ENCODE peak calls at places on chromosomes 1 and 21, in seven cellular contexts. J is naive thymus-derived CD4-positive, alpha-beta T cell; B is smooth muscle cell of the brain vasculature; C is astrocyte of the spinal cord; X is stimulated activated effector memory CD8-positive, alpha-beta T cell treated with anti-CD3 and anti-CD28 coated beads, Interleukin-12 subunit alpha, Interleukin-12 subunit beta, amount 100 ng/mL, for 72 hours; G is non-pigmented ciliary epithelial cell; O is stimulated activated CD8-positive, alpha-beta memory T cell treated with anti-CD3 and anti-CD28 coated beads, Interleukin-4, amount 100 ng/mL, for 48 hours. I is an unnamed sample.

GRCh38 chr1:147389532-147390184 is 147.2 kb downstream of the CHD1L start:
- DNase-seq in J (peak; percentile 16), B (peak; percentile 21), C (peak; percentile 59), X (no peak), G (peak; percentile 18), O (no peak), I (peak; percentile 87)

GRCh38 chr1:230292739-230293720 is 133.1 kb downstream of the PGBD5 start:
- DNase-seq in J (no peak), B (no peak), C (no peak), X (no peak), G (no peak), O (no peak), I (no peak)

GRCh38 chr1:53285969-53286760 is 41.7 kb downstream of the LRP8 start:
- DNase-seq in J (no peak), B (no peak), C (no peak), X (no peak), G (no peak), O (no peak), I (no peak)

GRCh38 chr1:107865627-107866026 is 99.4 kb downstream of the VAV3 start:
- DNase-seq in J (no peak), B (no peak), C (no peak), X (no peak), G (no peak), O (no peak), I (no peak)

GRCh38 chr1:68121536-68121935 is 71.1 kb upstream of the DIRAS3 start:
- DNase-seq in J (no peak), B (no peak), C (peak; percentile 66), X (no peak), G (peak; percentile 45), O (no peak), I (no peak)

GRCh38 chr1:25028910-25029599 is 99.0 kb upstream of the RUNX3 start:
- DNase-seq in J (no peak), B (no peak), C (no peak), X (no peak), G (no peak), O (peak; percentile 76), I (no peak)

GRCh38 chr1:58888776-58889341 is 105.0 kb upstream of the JUN start:
- DNase-seq in J (no peak), B (no peak), C (no peak), X (no peak), G (no peak), O (no peak), I (no peak)

GRCh38 chr1:20725189-20726106 is 7.1 kb downstream of the SH2D5 start:
- DNase-seq in J (no peak), B (no peak), C (peak; percentile 53), X (no peak), G (no peak), O (peak; percentile 19), I (no peak)

GRCh38 chr1:17661546-17662157 is 93.5 kb upstream of the ACTL8 start:
- DNase-seq in J (peak; percentile 36), B (peak; percentile 40), C (peak; percentile 46), X (peak; percentile 42), G (peak; percentile 10), O (peak; percentile 83), I (peak; percentile 72)

GRCh38 chr21:27369234-27369633 is 402.3 kb upstream of the ADAMTS5 start:
- DNase-seq in J (no peak), B (no peak), C (no peak), X (no peak), G (no peak), O (no peak), I (no peak)

GRCh38 chr1:234765181-234765580 is 155.2 kb upstream of the IRF2BP2 start:
- DNase-seq in J (no peak), B (no peak), C (no peak), X (no peak), G (no peak), O (no peak), I (no peak)

GRCh38 chr1:177591155-177591554 is 378.7 kb downstream of the SEC16B start:
- DNase-seq in J (no peak), B (no peak), C (no peak), X (no peak), G (no peak), O (no peak), I (no peak)

GRCh38 chr1:232016636-232017035 is 390.0 kb downstream of the DISC1 start:
- DNase-seq in J (no peak), B (no peak), C (peak; percentile 16), X (no peak), G (no peak), O (no peak), I (no peak)

GRCh38 chr1:198220428-198220827 is 63.6 kb downstream of the NEK7 start:
- DNase-seq in J (no peak), B (peak; percentile 62), C (peak; percentile 95), X (no peak), G (peak; percentile 70), O (no peak), I (no peak)

GRCh38 chr1:235758931-235759330 is 107.8 kb downstream of the LYST start:
- DNase-seq in J (no peak), B (no peak), C (no peak), X (no peak), G (peak; percentile 5), O (no peak), I (peak; percentile 36)

GRCh38 chr1:117561551-117561950 is 44.3 kb upstream of the TENT5C start:
- DNase-seq in J (no peak), B (no peak), C (no peak), X (no peak), G (no peak), O (no peak), I (no peak)

GRCh38 chr1:20076223-20076622 is 6.2 kb downstream of the PLA2G5 start:
- DNase-seq in J (no peak), B (no peak), C (no peak), X (no peak), G (no peak), O (no peak), I (no peak)

GRCh38 chr1:75630004-75630403 is 19.1 kb upstream of the SLC44A5 start:
- DNase-seq in J (no peak), B (no peak), C (no peak), X (no peak), G (no peak), O (no peak), I (peak; percentile 8)

GRCh38 chr1:245859510-245860114 is 647.5 kb downstream of the SMYD3 start:
- DNase-seq in J (no peak), B (no peak), C (peak; percentile 61), X (no peak), G (no peak), O (no peak), I (peak; percentile 10)

GRCh38 chr1:93723733-93724270 is 42.2 kb upstream of the BCAR3 start:
- DNase-seq in J (no peak), B (no peak), C (no peak), X (no peak), G (no peak), O (no peak), I (no peak)

GRCh38 chr1:8873506-8874229 is 4.8 kb downstream of the ENO1 start:
- DNase-seq in J (no peak), B (peak; percentile 94), C (peak; percentile 99), X (peak; percentile 52), G (peak; percentile 96), O (peak; percentile 88), I (peak; percentile 83)